ENCODE peak calls at places on chromosomes 6 and 20, in four cellular contexts. A, E, G and O are unnamed samples.
A peak's percentile ranks its signal among the peaks of the same experiment; 100 is the strongest.

GRCh38 chr6:14084388-14084787 is 33.2 kb upstream of the CD83 start:
- DNase-seq in G (no peak), E (no peak), A (no peak), O (no peak)

GRCh38 chr6:152897807-152898399 is 84.9 kb downstream of the FBXO5 start:
- DNase-seq in E (peak; percentile 88), G (peak; percentile 54), A (no peak), O (peak; percentile 4)

GRCh38 chr6:38776515-38776914 is 61.4 kb downstream of the DNAH8 start:
- DNase-seq in E (no peak), A (no peak), G (no peak), O (no peak)

GRCh38 chr6:139099984-139100383 is 34.9 kb upstream of the HECA start:
- DNase-seq in E (no peak), G (no peak), A (no peak), O (no peak)

GRCh38 chr6:96499781-96500180 is 21.8 kb upstream of the UFL1 start:
- DNase-seq in G (peak; percentile 48), A (no peak), E (no peak), O (no peak)

GRCh38 chr6:15378864-15379263 is 133.0 kb downstream of the JARID2 start:
- DNase-seq in G (no peak), A (no peak), E (no peak), O (no peak)

GRCh38 chr20:32524871-32525501 is 60.1 kb downstream of the NOL4L start:
- DNase-seq in E (no peak), A (no peak), G (peak; percentile 6), O (no peak)

GRCh38 chr6:128241221-128241620 is 279.2 kb downstream of the PTPRK start:
- DNase-seq in A (no peak), E (no peak), G (no peak), O (no peak)

GRCh38 chr6:145214570-145214969 is 520.8 kb downstream of the EPM2A start:
- DNase-seq in E (no peak), G (no peak), A (no peak), O (no peak)

GRCh38 chr6:44179072-44179536 is 20.5 kb downstream of the CAPN11 start:
- DNase-seq in G (no peak), E (no peak), A (no peak), O (no peak)